ENCODE peak calls at places on chromosome 6, in four cellular contexts. One of them, this sample, is unnamed.

GRCh38 chr6:75230484-75231325 is 12.9 kb downstream of the COX7A2 start:
- DNase-seq in endothelial cell of umbilical vein: peak; percentile 70
- DNase-seq in K562: peak; percentile 54
- DNase-seq in GM12878: no peak
- DNase-seq in this sample: peak; percentile 67

GRCh38 chr6:30037182-30037788 is 23.8 kb upstream of the POLR1H start:
- DNase-seq in endothelial cell of umbilical vein: peak; percentile 13
- DNase-seq in K562: peak; percentile 40
- DNase-seq in GM12878: no peak
- DNase-seq in this sample: peak; percentile 17

GRCh38 chr6:134534708-134535149 is 216.8 kb upstream of the SGK1 start:
- DNase-seq in endothelial cell of umbilical vein: peak; percentile 47
- DNase-seq in K562: no peak
- DNase-seq in GM12878: no peak
- DNase-seq in this sample: peak; percentile 66

GRCh38 chr6:25769983-25770382 is 15.4 kb downstream of the SLC17A4 start:
- DNase-seq in endothelial cell of umbilical vein: no peak
- DNase-seq in K562: no peak
- DNase-seq in GM12878: no peak
- DNase-seq in this sample: no peak

GRCh38 chr6:125546827-125547226 is 202.6 kb upstream of the HEY2 start:
- DNase-seq in endothelial cell of umbilical vein: no peak
- DNase-seq in K562: no peak
- DNase-seq in GM12878: no peak
- DNase-seq in this sample: peak; percentile 1

GRCh38 chr6:163190786-163191185 is 223.7 kb upstream of the QKI start:
- DNase-seq in endothelial cell of umbilical vein: no peak
- DNase-seq in K562: no peak
- DNase-seq in GM12878: no peak
- DNase-seq in this sample: no peak

GRCh38 chr6:29992792-29993191 is 50.5 kb downstream of the HLA-A start:
- DNase-seq in endothelial cell of umbilical vein: no peak
- DNase-seq in K562: no peak
- DNase-seq in GM12878: no peak
- DNase-seq in this sample: peak; percentile 66

GRCh38 chr6:105949939-105950582 is 136.1 kb upstream of the PRDM1 start:
- DNase-seq in endothelial cell of umbilical vein: no peak
- DNase-seq in K562: no peak
- DNase-seq in GM12878: no peak
- DNase-seq in this sample: no peak

GRCh38 chr6:15491255-15491985 is 171.4 kb downstream of the DTNBP1 start:
- DNase-seq in endothelial cell of umbilical vein: peak; percentile 54
- DNase-seq in K562: peak; percentile 66
- DNase-seq in GM12878: peak; percentile 17
- DNase-seq in this sample: peak; percentile 78

GRCh38 chr6:110518281-110518623 is 41.8 kb upstream of the SLC22A16 start:
- DNase-seq in endothelial cell of umbilical vein: no peak
- DNase-seq in K562: no peak
- DNase-seq in GM12878: no peak
- DNase-seq in this sample: peak; percentile 29

GRCh38 chr6:11318835-11319813 is 86.7 kb upstream of the NEDD9 start:
- DNase-seq in endothelial cell of umbilical vein: peak; percentile 18
- DNase-seq in K562: no peak
- DNase-seq in GM12878: no peak
- DNase-seq in this sample: no peak

GRCh38 chr6:81843302-81843701 is 90.8 kb upstream of the TENT5A start:
- DNase-seq in endothelial cell of umbilical vein: no peak
- DNase-seq in K562: no peak
- DNase-seq in GM12878: no peak
- DNase-seq in this sample: no peak

GRCh38 chr6:43838276-43839036 is 68.4 kb downstream of the VEGFA start:
- DNase-seq in endothelial cell of umbilical vein: peak; percentile 31
- DNase-seq in K562: peak; percentile 84
- DNase-seq in GM12878: no peak
- DNase-seq in this sample: peak; percentile 81

GRCh38 chr6:164344801-164345291 is 930.3 kb downstream of the QKI start:
- DNase-seq in endothelial cell of umbilical vein: no peak
- DNase-seq in K562: no peak
- DNase-seq in GM12878: no peak
- DNase-seq in this sample: no peak

GRCh38 chr6:109236140-109237081 is 141.1 kb downstream of the CEP57L1 start:
- DNase-seq in endothelial cell of umbilical vein: no peak
- DNase-seq in K562: peak; percentile 71
- DNase-seq in GM12878: no peak
- DNase-seq in this sample: no peak

GRCh38 chr6:142014515-142014914 is 118.2 kb upstream of the GJE1 start:
- DNase-seq in endothelial cell of umbilical vein: peak; percentile 79
- DNase-seq in K562: no peak
- DNase-seq in GM12878: no peak
- DNase-seq in this sample: peak; percentile 93

GRCh38 chr6:115544765-115545409 is 515.8 kb downstream of the FRK start:
- DNase-seq in endothelial cell of umbilical vein: no peak
- DNase-seq in K562: no peak
- DNase-seq in GM12878: no peak
- DNase-seq in this sample: no peak

GRCh38 chr6:77298298-77298697 is 165.0 kb downstream of the HTR1B start:
- DNase-seq in endothelial cell of umbilical vein: peak; percentile 28
- DNase-seq in K562: no peak
- DNase-seq in GM12878: no peak
- DNase-seq in this sample: peak; percentile 5

GRCh38 chr6:144062757-144063156 is 32.6 kb downstream of the SF3B5 start:
- DNase-seq in endothelial cell of umbilical vein: no peak
- DNase-seq in K562: no peak
- DNase-seq in GM12878: no peak
- DNase-seq in this sample: no peak

GRCh38 chr6:89368107-89368506 is 15.6 kb upstream of the UBE2J1 start:
- DNase-seq in endothelial cell of umbilical vein: peak; percentile 60
- DNase-seq in K562: peak; percentile 69
- DNase-seq in GM12878: no peak
- DNase-seq in this sample: peak; percentile 45

GRCh38 chr6:168122521-168122920 is 43.5 kb upstream of the FRMD1 start:
- DNase-seq in endothelial cell of umbilical vein: no peak
- DNase-seq in K562: no peak
- DNase-seq in GM12878: no peak
- DNase-seq in this sample: no peak

GRCh38 chr6:119604124-119604523 is 254.6 kb upstream of the MAN1A1 start:
- DNase-seq in endothelial cell of umbilical vein: no peak
- DNase-seq in K562: no peak
- DNase-seq in GM12878: no peak
- DNase-seq in this sample: no peak

GRCh38 chr6:88921734-88922133 is 41.7 kb downstream of the RNGTT start:
- DNase-seq in endothelial cell of umbilical vein: no peak
- DNase-seq in K562: no peak
- DNase-seq in GM12878: no peak
- DNase-seq in this sample: no peak

GRCh38 chr6:47235964-47236760 is 73.5 kb downstream of the TNFRSF21 start:
- DNase-seq in endothelial cell of umbilical vein: no peak
- DNase-seq in K562: peak; percentile 20
- DNase-seq in GM12878: no peak
- DNase-seq in this sample: no peak

GRCh38 chr6:158568549-158568948 is 8.7 kb downstream of the TMEM181 start:
- DNase-seq in endothelial cell of umbilical vein: no peak
- DNase-seq in K562: no peak
- DNase-seq in GM12878: no peak
- DNase-seq in this sample: no peak

GRCh38 chr6:35391240-35391968 is 49.0 kb downstream of the PPARD start:
- DNase-seq in endothelial cell of umbilical vein: peak; percentile 88
- DNase-seq in K562: no peak
- DNase-seq in GM12878: no peak
- DNase-seq in this sample: peak; percentile 97

GRCh38 chr6:52725530-52726192 is 37.6 kb downstream of the GSTA2 start:
- DNase-seq in endothelial cell of umbilical vein: no peak
- DNase-seq in K562: peak; percentile 49
- DNase-seq in GM12878: no peak
- DNase-seq in this sample: peak; percentile 28

GRCh38 chr6:35534396-35535170 is 21.9 kb upstream of the TULP1 start:
- DNase-seq in endothelial cell of umbilical vein: no peak
- DNase-seq in K562: no peak
- DNase-seq in GM12878: no peak
- DNase-seq in this sample: no peak

GRCh38 chr6:136108591-136108990 is 141.5 kb downstream of the MTFR2 start:
- DNase-seq in endothelial cell of umbilical vein: peak; percentile 66
- DNase-seq in K562: no peak
- DNase-seq in GM12878: no peak
- DNase-seq in this sample: no peak

GRCh38 chr6:74871757-74872156 is 334.1 kb downstream of the COL12A1 start:
- DNase-seq in endothelial cell of umbilical vein: no peak
- DNase-seq in K562: no peak
- DNase-seq in GM12878: no peak
- DNase-seq in this sample: peak; percentile 63

GRCh38 chr6:13164316-13164715 is 164.0 kb downstream of the TBC1D7 start:
- DNase-seq in endothelial cell of umbilical vein: no peak
- DNase-seq in K562: no peak
- DNase-seq in GM12878: no peak
- DNase-seq in this sample: no peak

GRCh38 chr6:160979063-160979708 is 12.4 kb upstream of the MAP3K4 start:
- DNase-seq in endothelial cell of umbilical vein: no peak
- DNase-seq in K562: no peak
- DNase-seq in GM12878: no peak
- DNase-seq in this sample: peak; percentile 74

DNA sequence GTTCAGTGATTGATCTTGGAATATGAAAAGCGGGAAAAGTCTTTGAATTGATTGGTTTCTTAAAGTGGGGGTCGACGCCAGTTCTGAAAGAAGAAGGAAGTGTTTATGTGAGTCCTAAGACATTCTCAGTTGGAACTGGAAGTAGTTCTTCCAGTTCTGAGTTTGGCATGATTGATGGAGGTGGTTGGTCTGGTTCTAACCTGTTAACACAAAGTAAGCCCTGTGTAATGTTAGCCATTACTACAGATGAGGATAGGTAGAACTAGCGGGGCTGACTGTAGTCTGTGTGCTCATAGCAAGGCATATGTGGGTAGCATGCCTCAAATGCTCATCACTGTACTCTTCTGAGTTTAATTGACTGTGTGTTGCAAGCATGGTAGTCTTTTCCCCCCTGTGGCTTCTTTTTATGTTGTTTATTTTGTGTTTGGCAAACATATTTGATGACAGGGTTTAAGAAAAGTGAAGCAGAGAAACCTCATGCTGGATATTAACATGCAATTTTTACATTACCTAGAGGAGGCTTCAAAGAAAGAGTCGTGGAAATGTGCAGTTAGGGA is 24.9 kb downstream of the CITED2 start:
- DNase-seq in endothelial cell of umbilical vein: no peak
- DNase-seq in K562: no peak
- DNase-seq in GM12878: no peak
- DNase-seq in this sample: no peak
- TF ChIP-seq FOS in endothelial cell of umbilical vein: no peak
- TF ChIP-seq FOS in K562: no peak
- TF ChIP-seq FOS in GM12878: no peak
- TF ChIP-seq FOS in this sample: no peak

GRCh38 chr6:113859349-113860164 is 2.4 kb downstream of the MARCKS start:
- DNase-seq in endothelial cell of umbilical vein: peak; percentile 28
- DNase-seq in K562: no peak
- DNase-seq in GM12878: no peak
- DNase-seq in this sample: peak; percentile 26
- H3K9ac ChIP-seq in endothelial cell of umbilical vein: peak overlapping the region; percentile 100
- H3K9ac ChIP-seq in K562: peak overlapping the region; percentile 43
- H3K9ac ChIP-seq in GM12878: peak overlapping the region; percentile 100
- H3K9ac ChIP-seq in this sample: peak overlapping the region; percentile 95

DNA sequence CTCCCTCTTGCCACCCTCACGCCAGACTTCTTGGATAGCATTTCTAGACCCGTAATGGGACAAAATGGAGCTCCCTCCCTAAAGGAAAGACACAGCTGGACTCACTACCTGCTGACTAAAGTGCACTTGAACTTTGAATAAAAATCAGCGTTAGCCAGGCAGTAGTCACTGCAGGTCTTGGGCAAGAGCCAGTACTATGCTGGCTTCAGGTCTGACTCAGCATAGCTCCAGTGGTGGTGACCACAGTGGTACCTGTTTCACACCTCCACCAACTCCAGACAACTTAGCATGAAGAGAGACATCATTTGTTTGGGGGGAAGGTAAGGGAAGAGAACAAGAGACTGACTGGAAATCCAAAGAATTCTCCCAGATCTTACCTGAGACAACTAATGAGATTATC is 906.8 kb downstream of the GRIK2 start:
- DNase-seq in endothelial cell of umbilical vein: no peak
- DNase-seq in K562: no peak
- DNase-seq in GM12878: no peak
- DNase-seq in this sample: no peak
- TF ChIP-seq FOS in endothelial cell of umbilical vein: no peak
- TF ChIP-seq FOS in K562: no peak
- TF ChIP-seq FOS in GM12878: no peak
- TF ChIP-seq FOS in this sample: no peak

GRCh38 chr6:156794963-156795362 is 17.8 kb downstream of the ARID1B start:
- DNase-seq in endothelial cell of umbilical vein: no peak
- DNase-seq in K562: no peak
- DNase-seq in GM12878: no peak
- DNase-seq in this sample: no peak
- H3K9ac ChIP-seq in endothelial cell of umbilical vein: no peak overlapping the region
- H3K9ac ChIP-seq in K562: peak overlapping the region; percentile 57
- H3K9ac ChIP-seq in GM12878: peak overlapping the region; percentile 16
- H3K9ac ChIP-seq in this sample: no peak overlapping the region